ENCODE peak calls at places on chromosome 15, in seven cellular contexts. F, O, J, Q, B, K and S are unnamed samples.

GRCh38 chr15:83659011-83659811 is 5.3 kb downstream of the ADAMTSL3 start:
- DNase-seq in F (no peak), O (no peak), J (peak), Q (no peak), B (no peak), K (no peak), S (no peak)

GRCh38 chr15:68114356-68114755 is 60.2 kb downstream of the PIAS1 start:
- DNase-seq in F (no peak), O (no peak), J (no peak), Q (no peak), B (no peak), K (no peak), S (no peak)

GRCh38 chr15:80920271-80920699 is 69.3 kb downstream of the MESD start:
- DNase-seq in F (no peak), O (no peak), J (no peak), Q (no peak), B (no peak), K (no peak), S (no peak)

GRCh38 chr15:76059320-76060097 is at the start of gene TMEM266:
- DNase-seq in F (peak), O (peak), J (no peak), Q (peak), B (peak), K (peak), S (peak)

GRCh38 chr15:48644498-48644826 is 1.0 kb downstream of the FBN1 start:
- DNase-seq in F (no peak), O (no peak), J (no peak), Q (no peak), B (peak), K (no peak), S (no peak)

GRCh38 chr15:58551084-58551763 is 119.4 kb downstream of the LIPC start:
- DNase-seq in F (no peak), O (no peak), J (no peak), Q (no peak), B (no peak), K (no peak), S (no peak)

GRCh38 chr15:99029358-99029871 is 21.8 kb upstream of the PGPEP1L start:
- DNase-seq in F (no peak), O (no peak), J (no peak), Q (no peak), B (no peak), K (no peak), S (peak)

GRCh38 chr15:48315041-48315440 is 16.2 kb upstream of the DUT start:
- DNase-seq in F (no peak), O (no peak), J (no peak), Q (no peak), B (no peak), K (no peak), S (no peak)

GRCh38 chr15:29120593-29121368 is 148.8 kb downstream of the NSMCE3 start:
- DNase-seq in F (no peak), O (peak), J (no peak), Q (no peak), B (peak), K (no peak), S (no peak)

GRCh38 chr15:41904487-41905359 is 10.9 kb upstream of the SPTBN5 start:
- DNase-seq in F (peak), O (no peak), J (no peak), Q (peak), B (no peak), K (peak), S (no peak)

GRCh38 chr15:81948751-81949150 is 97.1 kb downstream of the MEX3B start:
- DNase-seq in F (no peak), O (no peak), J (no peak), Q (no peak), B (no peak), K (no peak), S (no peak)

GRCh38 chr15:85518979-85519761 is 138.8 kb downstream of the AKAP13 start:
- DNase-seq in F (no peak), O (no peak), J (no peak), Q (no peak), B (no peak), K (no peak), S (no peak)

GRCh38 chr15:22888120-22888859 is 49.8 kb downstream of the NIPA2 start:
- DNase-seq in F (no peak), O (no peak), J (no peak), Q (no peak), B (no peak), K (no peak), S (no peak)

GRCh38 chr15:82081904-82082810 is 36.3 kb upstream of the MEX3B start:
- DNase-seq in F (peak), O (no peak), J (no peak), Q (no peak), B (no peak), K (no peak), S (no peak)

GRCh38 chr15:44033894-44034293 is 161.2 kb downstream of the FRMD5 start:
- DNase-seq in F (no peak), O (no peak), J (peak), Q (no peak), B (no peak), K (no peak), S (no peak)

GRCh38 chr15:39623550-39623931 is 42.7 kb downstream of the THBS1 start:
- DNase-seq in F (no peak), O (no peak), J (no peak), Q (no peak), B (no peak), K (no peak), S (no peak)

GRCh38 chr15:96312641-96313335 is 17.7 kb upstream of the NR2F2 start:
- DNase-seq in F (no peak), O (no peak), J (no peak), Q (no peak), B (no peak), K (no peak), S (no peak)

GRCh38 chr15:93449798-93450197 is 360.8 kb upstream of the RGMA start:
- DNase-seq in F (no peak), O (no peak), J (no peak), Q (no peak), B (no peak), K (no peak), S (no peak)

GRCh38 chr15:94701281-94701985 is 470.1 kb downstream of the MCTP2 start:
- DNase-seq in F (no peak), O (no peak), J (no peak), Q (no peak), B (no peak), K (no peak), S (no peak)

GRCh38 chr15:80982205-80982604 is 7.4 kb downstream of the MESD start:
- DNase-seq in F (no peak), O (no peak), J (no peak), Q (no peak), B (no peak), K (no peak), S (no peak)

GRCh38 chr15:96347181-96348111 is 16.9 kb downstream of the NR2F2 start:
- DNase-seq in F (peak), O (no peak), J (no peak), Q (no peak), B (peak), K (peak), S (no peak)

GRCh38 chr15:66939016-66939415 is 126.4 kb upstream of the SMAD3 start:
- DNase-seq in F (no peak), O (no peak), J (no peak), Q (peak), B (no peak), K (no peak), S (no peak)

GRCh38 chr15:66822106-66822505 is 120.1 kb downstream of the SMAD6 start:
- DNase-seq in F (no peak), O (no peak), J (no peak), Q (no peak), B (no peak), K (no peak), S (no peak)

GRCh38 chr15:64911317-64912186 is at the start of gene ANKDD1A:
- DNase-seq in F (peak), O (peak), J (peak), Q (peak), B (peak), K (peak), S (peak)

GRCh38 chr15:35697549-35698299 is 151.8 kb upstream of the DPH6 start:
- DNase-seq in F (peak), O (no peak), J (no peak), Q (peak), B (no peak), K (no peak), S (no peak)

GRCh38 chr15:44738340-44738984 is 2.1 kb downstream of the TRIM69 start:
- DNase-seq in F (peak), O (no peak), J (no peak), Q (no peak), B (no peak), K (no peak), S (no peak)

GRCh38 chr15:92670625-92671024 is 15.1 kb upstream of the FAM174B start:
- DNase-seq in F (no peak), O (no peak), J (no peak), Q (no peak), B (no peak), K (no peak), S (no peak)

GRCh38 chr15:60134609-60135008 is 130.5 kb downstream of the FOXB1 start:
- DNase-seq in F (no peak), O (no peak), J (no peak), Q (no peak), B (no peak), K (no peak), S (no peak)

GRCh38 chr15:83282859-83283812 is 1.3 kb downstream of the BNC1 start:
- DNase-seq in F (peak), O (no peak), J (no peak), Q (no peak), B (peak), K (no peak), S (no peak)

GRCh38 chr15:60002528-60003218 is 1.4 kb upstream of the FOXB1 start:
- DNase-seq in F (no peak), O (no peak), J (no peak), Q (no peak), B (no peak), K (no peak), S (no peak)

GRCh38 chr15:52804526-52805081 is 14.5 kb upstream of the ONECUT1 start:
- DNase-seq in F (peak), O (no peak), J (no peak), Q (no peak), B (peak), K (no peak), S (no peak)

GRCh38 chr15:68384451-68385239 is 47.3 kb downstream of the ITGA11 start:
- DNase-seq in F (no peak), O (no peak), J (no peak), Q (no peak), B (no peak), K (no peak), S (peak)

GRCh38 chr15:101121511-101122090 is 130.2 kb downstream of the CHSY1 start:
- DNase-seq in F (peak), O (peak), J (peak), Q (no peak), B (peak), K (peak), S (no peak)

GRCh38 chr15:40333922-40334492 is 6.7 kb downstream of the CCDC9B start:
- DNase-seq in F (no peak), O (peak), J (no peak), Q (no peak), B (peak), K (no peak), S (no peak)

GRCh38 chr15:60363903-60364302 is 33.9 kb downstream of the ANXA2 start:
- DNase-seq in F (no peak), O (no peak), J (no peak), Q (no peak), B (no peak), K (no peak), S (no peak)

GRCh38 chr15:100721758-100722550 is 119.6 kb downstream of the ASB7 start:
- DNase-seq in F (no peak), O (no peak), J (peak), Q (peak), B (peak), K (peak), S (peak)

DNA sequence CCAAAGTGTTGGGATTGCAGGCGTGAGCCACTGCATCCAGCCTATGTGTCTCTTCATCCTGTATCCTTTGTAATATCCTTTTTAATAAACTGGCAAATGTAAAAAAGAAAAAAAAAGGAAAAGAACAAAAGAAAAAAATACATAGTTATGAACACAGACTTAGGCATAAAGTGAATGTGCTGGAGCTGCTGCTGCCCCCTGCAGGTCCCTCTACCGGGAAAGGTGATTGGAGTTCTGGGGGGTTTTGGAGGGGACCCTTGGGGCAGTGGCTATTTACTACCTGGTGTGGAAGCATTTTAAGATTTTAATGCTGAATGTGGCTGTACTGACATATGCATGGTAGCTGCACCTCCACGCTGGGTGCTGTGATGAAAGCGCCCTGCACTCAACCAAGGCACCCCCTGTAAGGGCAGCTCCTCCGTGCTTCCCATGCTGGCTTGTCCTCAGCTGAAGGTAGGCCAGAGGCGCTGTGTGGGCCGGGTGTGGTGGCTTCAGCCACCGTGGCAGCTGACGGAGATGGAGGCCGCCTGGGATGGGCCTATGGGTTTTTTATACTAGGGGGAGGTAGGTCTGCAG is 49.9 kb downstream of the RPLP1 start:
- DNase-seq in F (no peak), O (no peak), J (no peak), Q (no peak), B (no peak), K (no peak), S (peak)
- TF ChIP-seq CTCF in F (peak), O (no peak), J (no peak), Q (no peak), B (no peak), K (no peak), S (peak)

GRCh38 chr15:77821188-77821958 is 188.7 kb upstream of the LINGO1 start:
- DNase-seq in F (peak), O (no peak), J (peak), Q (peak), B (no peak), K (peak), S (no peak)

GRCh38 chr15:77818484-77819270 is 186.0 kb upstream of the LINGO1 start:
- DNase-seq in F (peak), O (no peak), J (no peak), Q (no peak), B (no peak), K (no peak), S (no peak)

GRCh38 chr15:77819271-77819806 is 186.6 kb upstream of the LINGO1 start:
- DNase-seq in F (peak), O (no peak), J (no peak), Q (no peak), B (no peak), K (no peak), S (no peak)

GRCh38 chr15:77821959-77822256 is 189.2 kb upstream of the LINGO1 start:
- DNase-seq in F (no peak), O (no peak), J (no peak), Q (no peak), B (no peak), K (no peak), S (no peak)

DNA sequence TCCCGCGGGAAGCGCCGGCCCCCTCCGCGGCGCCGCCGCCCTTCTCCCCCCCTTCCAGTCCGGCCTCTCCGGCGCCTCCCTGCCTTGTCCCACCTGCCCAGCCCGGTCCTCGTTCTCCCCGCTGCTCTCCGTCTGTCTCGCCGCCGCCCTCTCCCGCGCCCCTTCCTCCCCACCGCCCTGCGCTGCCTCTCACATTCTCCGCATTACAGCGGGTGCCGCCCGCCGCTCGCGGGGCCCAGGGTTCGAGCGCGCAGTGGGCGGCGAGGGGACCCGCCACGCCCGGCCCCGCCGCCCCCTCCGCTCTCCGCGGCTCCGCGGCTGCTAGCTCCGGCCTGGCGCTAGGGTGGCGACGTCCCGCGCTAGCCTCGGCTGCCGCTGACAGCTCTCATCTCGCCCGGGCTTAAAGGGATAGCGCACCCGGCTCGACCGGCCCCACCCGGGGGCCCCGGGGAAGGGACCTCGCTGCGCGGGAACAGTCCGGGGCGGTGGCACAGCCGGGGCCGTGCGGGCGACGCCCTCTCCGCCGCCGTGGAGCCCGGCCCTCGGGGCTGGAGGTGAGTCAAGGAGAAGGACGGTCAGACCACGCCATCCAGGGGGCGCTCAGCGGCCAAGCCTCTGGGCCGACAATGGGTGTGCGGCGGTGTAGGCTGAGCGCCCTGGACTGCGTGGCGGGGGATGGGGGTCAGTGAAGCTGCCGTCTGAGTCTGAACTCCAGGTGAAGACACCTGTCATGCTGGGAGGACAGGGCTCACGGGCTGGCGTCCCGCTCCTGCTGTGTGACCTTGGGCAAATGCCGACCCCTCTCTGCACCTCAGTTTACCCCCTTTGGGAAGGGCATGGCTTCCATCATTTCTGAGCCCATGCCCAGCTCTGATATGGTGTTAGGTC is 187.4 kb upstream of the LINGO1 start:
- DNase-seq in F (peak), O (no peak), J (no peak), Q (peak), B (no peak), K (no peak), S (no peak)
- TF ChIP-seq CTCF in F (peak), O (no peak), J (no peak), Q (peak), B (no peak), K (no peak), S (peak)

GRCh38 chr15:72339777-72340177 is 19.8 kb upstream of the CELF6 start:
- DNase-seq in F (no peak), O (no peak), J (no peak), Q (no peak), B (no peak), K (no peak), S (no peak)
- TF ChIP-seq CTCF in F (no peak), O (no peak), J (no peak), Q (no peak), B (no peak), K (no peak), S (no peak)

GRCh38 chr15:63460210-63461135 is 43.9 kb upstream of the USP3 start:
- DNase-seq in F (no peak), O (no peak), J (no peak), Q (peak), B (no peak), K (no peak), S (no peak)

GRCh38 chr15:63463030-63463429 is 41.4 kb upstream of the USP3 start:
- DNase-seq in F (no peak), O (no peak), J (no peak), Q (no peak), B (no peak), K (no peak), S (no peak)

GRCh38 chr15:63462053-63462452 is 42.3 kb upstream of the USP3 start:
- DNase-seq in F (no peak), O (no peak), J (no peak), Q (no peak), B (no peak), K (no peak), S (no peak)

GRCh38 chr15:63458794-63459395 is 45.5 kb upstream of the USP3 start:
- DNase-seq in F (no peak), O (no peak), J (no peak), Q (no peak), B (no peak), K (no peak), S (no peak)

DNA sequence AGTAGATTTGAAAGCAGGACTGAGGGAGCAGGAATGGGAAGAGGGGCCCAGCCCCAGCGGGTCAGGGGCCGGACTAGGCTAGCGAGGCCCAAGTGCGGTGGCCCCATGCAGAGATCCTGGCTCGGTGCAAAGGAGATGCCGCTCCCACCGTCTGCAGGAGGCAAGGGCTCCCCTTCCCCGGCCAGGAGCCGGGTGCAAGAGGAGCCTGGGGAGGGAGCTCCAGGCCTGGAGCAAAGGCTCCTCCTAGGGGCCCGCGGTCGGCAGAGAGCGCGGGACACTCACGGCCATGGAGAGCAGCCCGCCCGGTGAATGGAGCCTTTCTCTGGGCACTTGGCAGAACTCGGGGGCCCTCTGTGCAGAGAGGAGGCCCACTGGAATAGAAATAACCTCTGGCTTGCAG is 43.2 kb upstream of the USP3 start:
- DNase-seq in F (peak), O (no peak), J (no peak), Q (peak), B (no peak), K (no peak), S (no peak)
- TF ChIP-seq CTCF in F (peak), O (no peak), J (peak), Q (peak), B (no peak), K (no peak), S (no peak)

GRCh38 chr15:56737791-56738190 is 4.5 kb upstream of the ZNF280D start:
- DNase-seq in F (no peak), O (no peak), J (no peak), Q (no peak), B (no peak), K (no peak), S (no peak)

GRCh38 chr15:56736881-56737707 is 3.8 kb upstream of the ZNF280D start:
- DNase-seq in F (no peak), O (no peak), J (no peak), Q (no peak), B (no peak), K (no peak), S (no peak)

GRCh38 chr15:56739474-56739873 is 6.2 kb upstream of the ZNF280D start:
- DNase-seq in F (no peak), O (no peak), J (no peak), Q (no peak), B (no peak), K (no peak), S (no peak)

GRCh38 chr15:56741541-56741940 is 8.2 kb upstream of the ZNF280D start:
- DNase-seq in F (no peak), O (no peak), J (no peak), Q (no peak), B (no peak), K (no peak), S (no peak)

DNA sequence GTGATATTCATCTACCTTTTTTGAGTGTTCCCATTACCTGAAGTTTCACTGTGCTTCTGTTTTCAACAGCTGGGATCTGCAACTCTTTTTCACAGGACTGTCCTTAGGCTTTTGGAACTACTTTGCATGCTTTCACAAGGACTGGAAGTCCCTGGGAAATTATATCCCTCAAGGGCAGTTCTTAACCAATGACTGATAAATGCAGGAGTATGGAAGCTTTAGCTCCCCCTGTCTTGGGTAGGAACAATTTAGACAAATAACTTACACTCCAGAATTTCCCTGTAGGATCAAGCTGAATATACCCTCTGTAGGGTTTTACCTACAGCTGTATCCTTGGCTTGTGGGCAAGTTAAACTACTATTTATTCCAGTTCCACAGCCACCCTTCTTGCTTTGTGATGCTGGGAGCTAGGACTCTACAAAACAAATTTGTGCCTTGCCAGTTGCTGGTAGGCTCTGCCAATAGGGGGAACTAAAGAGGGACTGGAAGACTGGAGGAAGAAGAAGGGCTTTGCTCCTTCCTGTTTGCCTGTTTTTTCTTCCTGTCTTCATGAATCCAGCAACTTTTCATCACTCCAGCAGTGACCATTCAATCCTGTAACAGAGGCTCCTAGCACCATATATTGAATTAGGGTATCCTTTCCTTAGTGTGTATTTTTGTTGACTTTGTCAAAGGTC is 6.8 kb upstream of the ZNF280D start:
- DNase-seq in F (no peak), O (no peak), J (no peak), Q (no peak), B (no peak), K (no peak), S (no peak)
- TF ChIP-seq CTCF in F (peak), O (no peak), J (no peak), Q (no peak), B (no peak), K (no peak), S (no peak)